ENCODE peak calls at places on chromosomes 11 and 22, in ten cellular contexts. D, E, V, X, Z, L, B, U, J and G are unnamed samples.

GRCh38 chr11:122754553-122755322 is 83.6 kb upstream of the CRTAM start:
- DNase-seq in B (peak; percentile 64), L (no peak), E (no peak), Z (peak; percentile 69), J (peak; percentile 35), X (peak; percentile 43), D (no peak), U (no peak), V (no peak), G (no peak)

GRCh38 chr11:77019976-77020591 is 14.1 kb upstream of the B3GNT6 start:
- DNase-seq in D (peak; percentile 71), E (peak; percentile 44), Z (no peak), L (no peak), X (no peak), U (no peak), B (no peak), V (no peak), J (no peak), G (no peak)

GRCh38 chr11:31474083-31474482 is 35.3 kb downstream of the IMMP1L start:
- DNase-seq in D (no peak), U (no peak), L (no peak), Z (no peak), E (no peak), J (no peak), B (no peak), X (no peak), V (no peak), G (no peak)

GRCh38 chr22:30893434-30894370 is 74.9 kb downstream of the MORC2 start:
- DNase-seq in E (no peak), U (no peak), X (no peak), Z (peak; percentile 33), J (no peak), D (no peak), V (no peak), L (no peak), B (no peak), G (no peak)

GRCh38 chr11:14012836-14013235 is 50.3 kb downstream of the SPON1 start:
- DNase-seq in U (no peak), L (no peak), B (no peak), V (no peak), J (no peak), E (no peak), Z (no peak), X (no peak), D (no peak), G (no peak)

GRCh38 chr11:70497536-70498075 is 99.3 kb downstream of the CTTN start:
- DNase-seq in Z (no peak), J (no peak), D (no peak), B (no peak), E (no peak), X (no peak), L (no peak), V (no peak), U (no peak), G (no peak)

GRCh38 chr22:26564181-26564580 is 25.8 kb downstream of the TPST2 start:
- DNase-seq in V (peak; percentile 60), L (no peak), B (no peak), E (peak; percentile 34), X (no peak), U (no peak), Z (no peak), J (no peak), D (no peak), G (no peak)

GRCh38 chr11:69642549-69642912 is 1.6 kb downstream of the CCND1 start:
- DNase-seq in X (peak; percentile 47), L (no peak), D (peak; percentile 21), V (no peak), U (no peak), J (peak; percentile 62), B (no peak), Z (peak; percentile 83), E (no peak), G (no peak)

GRCh38 chr22:25029181-25029580 is 76.7 kb downstream of the KIAA1671 start:
- DNase-seq in B (no peak), X (no peak), V (no peak), U (no peak), E (no peak), L (no peak), D (no peak), Z (no peak), J (no peak), G (no peak)

GRCh38 chr22:49815641-49816071 is 12.0 kb downstream of the BRD1 start:
- DNase-seq in D (no peak), X (no peak), Z (peak; percentile 50), J (peak; percentile 23), L (no peak), E (no peak), V (no peak), U (no peak), B (no peak), G (no peak)

GRCh38 chr22:23237841-23238240 is 57.5 kb downstream of the BCR start:
- DNase-seq in E (no peak), B (no peak), V (no peak), U (no peak), X (peak; percentile 50), L (no peak), J (peak; percentile 68), Z (no peak), D (no peak), G (no peak)

GRCh38 chr11:66510271-66510989 is at the start of gene BBS1:
- DNase-seq in U (peak; percentile 33), J (peak; percentile 85), X (peak; percentile 89), D (peak; percentile 72), B (peak; percentile 78), Z (peak; percentile 96), E (peak; percentile 90), L (peak; percentile 91), V (peak; percentile 64), G (peak; percentile 80)

GRCh38 chr22:44752285-44753188 is at the start of gene ARHGAP8:
- DNase-seq in V (no peak), Z (peak; percentile 98), U (no peak), L (no peak), J (peak; percentile 7), B (peak; percentile 29), E (peak; percentile 49), D (peak; percentile 38), X (no peak), G (peak; percentile 27)

GRCh38 chr22:24134090-24134846 is 47.0 kb upstream of the SUSD2 start:
- DNase-seq in B (no peak), X (peak; percentile 71), D (no peak), L (no peak), U (no peak), J (peak; percentile 44), V (no peak), Z (no peak), E (no peak), G (no peak)

GRCh38 chr22:25053153-25053805 is 100.8 kb downstream of the KIAA1671 start:
- DNase-seq in Z (no peak), D (no peak), B (no peak), U (no peak), X (no peak), E (no peak), L (peak; percentile 8), J (no peak), V (no peak), G (no peak)

GRCh38 chr22:43448048-43448447 is 36.2 kb downstream of the MPPED1 start:
- DNase-seq in X (no peak), D (no peak), U (no peak), Z (no peak), B (no peak), L (no peak), E (no peak), V (no peak), J (no peak), G (no peak)

GRCh38 chr11:3340025-3340424 is 38.9 kb downstream of the ZNF195 start:
- DNase-seq in Z (no peak), U (no peak), J (no peak), D (peak; percentile 52), V (peak; percentile 81), E (peak; percentile 42), B (no peak), L (no peak), X (no peak), G (no peak)

GRCh38 chr11:134752526-134752925 is 340.5 kb upstream of the B3GAT1 start:
- DNase-seq in X (no peak), E (no peak), V (no peak), L (no peak), B (no peak), U (no peak), D (no peak), Z (no peak), J (no peak), G (no peak)

GRCh38 chr11:2651054-2651617 is 48.7 kb downstream of the KCNQ1OT1 start:
- DNase-seq in L (no peak), D (no peak), V (no peak), Z (no peak), J (no peak), B (no peak), E (no peak), U (no peak), X (no peak), G (no peak)

GRCh38 chr22:21054046-21054713 is 8.4 kb downstream of the LRRC74B start:
- DNase-seq in U (no peak), D (no peak), Z (peak; percentile 51), B (no peak), L (no peak), J (no peak), X (no peak), V (no peak), E (no peak), G (no peak)

GRCh38 chr11:118002010-118002540 is 15.9 kb downstream of the IL10RA start:
- DNase-seq in D (no peak), L (no peak), E (no peak), V (no peak), X (peak; percentile 56), J (peak; percentile 67), B (no peak), Z (no peak), U (no peak), G (no peak)

GRCh38 chr11:9922806-9923205 is 258.9 kb downstream of the SWAP70 start:
- DNase-seq in D (no peak), J (no peak), L (no peak), Z (peak; percentile 48), B (no peak), X (no peak), E (no peak), U (no peak), V (no peak), G (no peak)

GRCh38 chr11:43784301-43784700 is 96.3 kb upstream of the ALKBH3 start:
- DNase-seq in B (no peak), D (no peak), X (no peak), J (no peak), V (no peak), L (no peak), U (no peak), Z (no peak), E (no peak), G (no peak)

GRCh38 chr11:25961539-25961938 is 370.4 kb upstream of the ANO3 start:
- DNase-seq in B (no peak), X (no peak), L (no peak), D (no peak), E (no peak), J (no peak), Z (no peak), V (no peak), U (no peak), G (no peak)

GRCh38 chr11:130315354-130315970 is 745 bp upstream of the ZBTB44 start:
- DNase-seq in E (no peak), V (no peak), L (peak; percentile 27), B (no peak), X (peak; percentile 52), U (no peak), Z (peak; percentile 91), D (no peak), J (peak; percentile 49), G (no peak)